ENCODE peak calls at places on chromosomes 5 and 9, in six cellular contexts. L is transverse colon; M is HTR-8/SVneo; P is activated CD8-positive, alpha-beta memory T cell treated with anti-CD3 and anti-CD28 coated beads, Interleukin-2, amount 50 U/mL, for 48 hours; U is activated T-helper 1 cell treated with anti-CD3 and anti-CD28 coated beads, Interleukin-12 subunit alpha, Interleukin-12 subunit beta, Interleukin-2, Interleukin-4 antibody, amounts not matched to agents 30 ng/mL and 10 ng/mL and 1 ng/mL, durations not matched to agents 14 hours and 24 hours and 36 hours; Y is EL. E is an unnamed sample.
A peak's percentile ranks its signal among the peaks of the same experiment; 100 is the strongest.

GRCh38 chr9:97046228-97046627 is 7.3 kb upstream of the CTSV start:
- DNase-seq in P (no peak), M (peak; percentile 12), Y (peak; percentile 13), L (peak; percentile 75), U (no peak), E (no peak)

GRCh38 chr5:122362361-122362760 is 50.3 kb downstream of the SNCAIP start:
- DNase-seq in L (no peak), P (no peak), U (no peak), Y (no peak), M (no peak), E (no peak)

GRCh38 chr5:149795360-149795759 is 65.2 kb downstream of the PPARGC1B start:
- DNase-seq in Y (no peak), M (no peak), L (no peak), P (no peak), U (no peak), E (no peak)

GRCh38 chr5:68436686-68437520 is 221.3 kb downstream of the PIK3R1 start:
- DNase-seq in M (no peak), U (no peak), P (no peak), L (no peak), Y (no peak), E (no peak)

GRCh38 chr5:43638556-43638955 is 35.6 kb downstream of the NNT start:
- DNase-seq in U (no peak), Y (peak; percentile 23), P (no peak), L (no peak), M (no peak), E (no peak)

GRCh38 chr5:54517174-54517511 is 416 bp upstream of the SNX18 start:
- DNase-seq in U (no peak), P (no peak), L (peak; percentile 14), Y (no peak), M (no peak), E (no peak)

GRCh38 chr5:146890733-146891440 is 12.3 kb upstream of the PPP2R2B start:
- DNase-seq in U (no peak), L (no peak), P (no peak), M (no peak), Y (no peak), E (no peak)

GRCh38 chr5:141382469-141383294 is at the start of gene PCDHGA7:
- DNase-seq in Y (peak; percentile 62), P (peak; percentile 32), U (no peak), M (peak; percentile 14), L (no peak), E (no peak)

GRCh38 chr5:160460377-160461049 is 38.9 kb downstream of the PTTG1 start:
- DNase-seq in P (no peak), L (no peak), M (no peak), Y (peak; percentile 48), U (no peak), E (no peak)

GRCh38 chr9:34139477-34140146 is 13.1 kb upstream of the DCAF12 start:
- DNase-seq in Y (peak; percentile 82), M (peak; percentile 45), L (peak; percentile 16), U (no peak), P (no peak), E (no peak)

GRCh38 chr9:34600908-34601307 is 11.0 kb downstream of the RPP25L start:
- DNase-seq in Y (no peak), L (no peak), P (no peak), U (no peak), M (no peak), E (no peak)

GRCh38 chr5:41863871-41864486 is 6.2 kb downstream of the OXCT1 start:
- DNase-seq in P (no peak), U (no peak), M (no peak), Y (peak; percentile 48), L (no peak), E (no peak)

GRCh38 chr5:135546912-135547311 is 11.1 kb upstream of the NEUROG1 start:
- DNase-seq in U (no peak), M (no peak), L (no peak), P (no peak), Y (no peak), E (no peak)

GRCh38 chr5:135317286-135317685 is 81.7 kb downstream of the MACROH2A1 start:
- DNase-seq in Y (no peak), L (no peak), U (no peak), P (peak; percentile 20), M (no peak), E (no peak)

GRCh38 chr5:75040973-75041372 is 11.4 kb downstream of the GCNT4 start:
- DNase-seq in P (no peak), U (no peak), M (no peak), Y (peak; percentile 49), L (no peak), E (no peak)

GRCh38 chr9:130680836-130681768 is 12.5 kb upstream of the EXOSC2 start:
- DNase-seq in U (peak; percentile 54), M (peak; percentile 88), Y (peak; percentile 92), P (peak; percentile 85), L (peak; percentile 89), E (no peak)

GRCh38 chr9:104093162-104093561 is 947 bp upstream of the SMC2 start:
- DNase-seq in L (no peak), Y (peak; percentile 6), U (no peak), P (no peak), M (no peak), E (peak; percentile 28)

GRCh38 chr9:137216188-137216965 is 5.7 kb downstream of the RNF208 start:
- DNase-seq in M (no peak), P (no peak), Y (no peak), L (no peak), U (no peak), E (no peak)

GRCh38 chr9:79768199-79768598 is 196.4 kb downstream of the TLE4 start:
- DNase-seq in U (no peak), M (no peak), P (no peak), L (no peak), Y (peak; percentile 30), E (no peak)

GRCh38 chr9:129568560-129569505 is 52.1 kb downstream of the C9orf50 start:
- DNase-seq in L (peak; percentile 27), M (no peak), Y (peak; percentile 41), P (no peak), U (no peak), E (no peak)

GRCh38 chr9:20884985-20885593 is 146.4 kb downstream of the HACD4 start:
- DNase-seq in M (peak; percentile 3), P (peak; percentile 63), Y (peak; percentile 57), U (peak; percentile 12), L (peak; percentile 61), E (peak; percentile 18)

GRCh38 chr5:74864823-74865222 is 1.4 kb downstream of the FAM169A start:
- DNase-seq in M (no peak), P (no peak), L (no peak), U (no peak), Y (no peak), E (no peak)

GRCh38 chr9:127307802-127308201 is 43.2 kb downstream of the GARNL3 start:
- DNase-seq in U (no peak), P (no peak), L (no peak), M (no peak), Y (no peak), E (no peak)

GRCh38 chr9:38023661-38024035 is 45.4 kb downstream of the SHB start:
- DNase-seq in U (no peak), M (no peak), L (no peak), Y (no peak), P (no peak), E (no peak)